ENCODE peak calls at places on chromosomes 13 and 19, in seven cellular contexts. One of them, this sample, is unnamed.

GRCh38 chr13:25939961-25940687 is 111.7 kb downstream of the SHISA2 start:
- DNase-seq in transverse colon: no peak
- DNase-seq in ovary: no peak
- DNase-seq in H1: no peak
- DNase-seq in sigmoid colon: no peak
- DNase-seq in esophagus muscularis mucosa: no peak
- DNase-seq in SK-N-SH: no peak
- DNase-seq in this sample: no peak

GRCh38 chr13:50668044-50668443 is 175.4 kb downstream of the DLEU7 start:
- DNase-seq in H1: no peak
- DNase-seq in ovary: no peak
- DNase-seq in esophagus muscularis mucosa: no peak
- DNase-seq in transverse colon: no peak
- DNase-seq in SK-N-SH: no peak
- DNase-seq in sigmoid colon: no peak
- DNase-seq in this sample: no peak

GRCh38 chr13:31913459-31913858 is 118.1 kb upstream of the FRY start:
- DNase-seq in esophagus muscularis mucosa: no peak
- DNase-seq in H1: no peak
- DNase-seq in ovary: no peak
- DNase-seq in SK-N-SH: no peak
- DNase-seq in transverse colon: no peak
- DNase-seq in sigmoid colon: no peak
- DNase-seq in this sample: no peak

GRCh38 chr19:19053508-19054314 is 10.1 kb upstream of the SLC25A42 start:
- DNase-seq in SK-N-SH: peak
- DNase-seq in H1: peak
- DNase-seq in ovary: peak
- DNase-seq in esophagus muscularis mucosa: no peak
- DNase-seq in transverse colon: peak
- DNase-seq in sigmoid colon: peak
- DNase-seq in this sample: no peak

GRCh38 chr13:21010621-21011020 is 50.8 kb downstream of the LATS2 start:
- DNase-seq in esophagus muscularis mucosa: no peak
- DNase-seq in ovary: no peak
- DNase-seq in sigmoid colon: no peak
- DNase-seq in transverse colon: no peak
- DNase-seq in SK-N-SH: no peak
- DNase-seq in H1: no peak
- DNase-seq in this sample: no peak

GRCh38 chr13:95676100-95676774 is 702 bp upstream of the DNAJC3 start:
- DNase-seq in SK-N-SH: no peak
- DNase-seq in H1: no peak
- DNase-seq in ovary: no peak
- DNase-seq in esophagus muscularis mucosa: no peak
- DNase-seq in transverse colon: peak
- DNase-seq in sigmoid colon: no peak
- DNase-seq in this sample: no peak

GRCh38 chr13:80262051-80262695 is 78.8 kb downstream of the SPRY2 start:
- DNase-seq in ovary: no peak
- DNase-seq in H1: no peak
- DNase-seq in transverse colon: no peak
- DNase-seq in SK-N-SH: no peak
- DNase-seq in esophagus muscularis mucosa: no peak
- DNase-seq in sigmoid colon: no peak
- DNase-seq in this sample: no peak

GRCh38 chr13:28820099-28821051 is at the start of gene MTUS2:
- DNase-seq in esophagus muscularis mucosa: peak
- DNase-seq in sigmoid colon: no peak
- DNase-seq in transverse colon: no peak
- DNase-seq in H1: no peak
- DNase-seq in ovary: no peak
- DNase-seq in SK-N-SH: no peak
- DNase-seq in this sample: no peak

GRCh38 chr19:45254044-45254531 is 3.0 kb downstream of the MARK4 start:
- DNase-seq in ovary: no peak
- DNase-seq in SK-N-SH: peak
- DNase-seq in sigmoid colon: no peak
- DNase-seq in transverse colon: no peak
- DNase-seq in esophagus muscularis mucosa: no peak
- DNase-seq in H1: no peak
- DNase-seq in this sample: no peak

GRCh38 chr13:50732712-50733111 is 110.8 kb downstream of the DLEU7 start:
- DNase-seq in SK-N-SH: peak
- DNase-seq in H1: no peak
- DNase-seq in transverse colon: no peak
- DNase-seq in sigmoid colon: no peak
- DNase-seq in ovary: no peak
- DNase-seq in esophagus muscularis mucosa: no peak
- DNase-seq in this sample: no peak

GRCh38 chr13:37595162-37595561 is 3.4 kb downstream of the POSTN start:
- DNase-seq in sigmoid colon: no peak
- DNase-seq in ovary: no peak
- DNase-seq in transverse colon: no peak
- DNase-seq in SK-N-SH: no peak
- DNase-seq in esophagus muscularis mucosa: no peak
- DNase-seq in H1: peak
- DNase-seq in this sample: no peak

GRCh38 chr13:93238711-93239110 is 12.1 kb downstream of the GPC6 start:
- DNase-seq in transverse colon: no peak
- DNase-seq in esophagus muscularis mucosa: no peak
- DNase-seq in H1: no peak
- DNase-seq in SK-N-SH: no peak
- DNase-seq in ovary: no peak
- DNase-seq in sigmoid colon: no peak
- DNase-seq in this sample: no peak

GRCh38 chr19:7942981-7943443 is 454 bp downstream of the TIMM44 start:
- DNase-seq in H1: no peak
- DNase-seq in esophagus muscularis mucosa: no peak
- DNase-seq in sigmoid colon: no peak
- DNase-seq in transverse colon: no peak
- DNase-seq in ovary: no peak
- DNase-seq in SK-N-SH: peak
- DNase-seq in this sample: no peak

GRCh38 chr13:110957181-110957884 is 42.5 kb upstream of the ANKRD10 start:
- DNase-seq in transverse colon: no peak
- DNase-seq in sigmoid colon: no peak
- DNase-seq in H1: no peak
- DNase-seq in esophagus muscularis mucosa: no peak
- DNase-seq in SK-N-SH: no peak
- DNase-seq in ovary: no peak
- DNase-seq in this sample: no peak

GRCh38 chr13:100274942-100275506 is 186.1 kb downstream of the PCCA start:
- DNase-seq in SK-N-SH: no peak
- DNase-seq in ovary: no peak
- DNase-seq in transverse colon: no peak
- DNase-seq in esophagus muscularis mucosa: no peak
- DNase-seq in sigmoid colon: no peak
- DNase-seq in H1: no peak
- DNase-seq in this sample: no peak

GRCh38 chr13:45859682-45860081 is 8.1 kb upstream of the SIAH3 start:
- DNase-seq in H1: no peak
- DNase-seq in transverse colon: no peak
- DNase-seq in esophagus muscularis mucosa: peak
- DNase-seq in SK-N-SH: no peak
- DNase-seq in ovary: no peak
- DNase-seq in sigmoid colon: no peak
- DNase-seq in this sample: no peak

GRCh38 chr19:39363909-39364457 is 21.8 kb downstream of the SAMD4B start:
- DNase-seq in SK-N-SH: no peak
- DNase-seq in H1: no peak
- DNase-seq in sigmoid colon: peak
- DNase-seq in esophagus muscularis mucosa: no peak
- DNase-seq in transverse colon: no peak
- DNase-seq in ovary: no peak
- DNase-seq in this sample: peak

GRCh38 chr13:80047406-80047805 is 293.5 kb downstream of the SPRY2 start:
- DNase-seq in transverse colon: no peak
- DNase-seq in ovary: no peak
- DNase-seq in esophagus muscularis mucosa: no peak
- DNase-seq in SK-N-SH: no peak
- DNase-seq in sigmoid colon: no peak
- DNase-seq in H1: no peak
- DNase-seq in this sample: no peak

GRCh38 chr19:5873617-5874199 is 3.4 kb upstream of the FUT5 start:
- DNase-seq in sigmoid colon: no peak
- DNase-seq in ovary: no peak
- DNase-seq in H1: no peak
- DNase-seq in SK-N-SH: peak
- DNase-seq in transverse colon: no peak
- DNase-seq in esophagus muscularis mucosa: no peak
- DNase-seq in this sample: no peak

GRCh38 chr19:33395561-33396550 is 22.3 kb downstream of the CEBPG start:
- DNase-seq in ovary: peak
- DNase-seq in SK-N-SH: peak
- DNase-seq in esophagus muscularis mucosa: no peak
- DNase-seq in transverse colon: no peak
- DNase-seq in sigmoid colon: peak
- DNase-seq in H1: no peak
- DNase-seq in this sample: peak

GRCh38 chr19:5877869-5878268 is 7.5 kb upstream of the FUT5 start:
- DNase-seq in H1: no peak
- DNase-seq in esophagus muscularis mucosa: no peak
- DNase-seq in SK-N-SH: no peak
- DNase-seq in transverse colon: no peak
- DNase-seq in sigmoid colon: no peak
- DNase-seq in ovary: no peak
- DNase-seq in this sample: no peak

GRCh38 chr13:36519432-36519831 is 87.1 kb downstream of the CCNA1 start:
- DNase-seq in sigmoid colon: no peak
- DNase-seq in esophagus muscularis mucosa: no peak
- DNase-seq in ovary: no peak
- DNase-seq in H1: no peak
- DNase-seq in SK-N-SH: no peak
- DNase-seq in transverse colon: no peak
- DNase-seq in this sample: no peak
- TF ChIP-seq EP300 in sigmoid colon: no peak
- TF ChIP-seq EP300 in esophagus muscularis mucosa: no peak
- TF ChIP-seq EP300 in ovary: no peak
- TF ChIP-seq EP300 in H1: no peak
- TF ChIP-seq EP300 in SK-N-SH: no peak
- TF ChIP-seq EP300 in transverse colon: no peak
- TF ChIP-seq EP300 in this sample: no peak

DNA sequence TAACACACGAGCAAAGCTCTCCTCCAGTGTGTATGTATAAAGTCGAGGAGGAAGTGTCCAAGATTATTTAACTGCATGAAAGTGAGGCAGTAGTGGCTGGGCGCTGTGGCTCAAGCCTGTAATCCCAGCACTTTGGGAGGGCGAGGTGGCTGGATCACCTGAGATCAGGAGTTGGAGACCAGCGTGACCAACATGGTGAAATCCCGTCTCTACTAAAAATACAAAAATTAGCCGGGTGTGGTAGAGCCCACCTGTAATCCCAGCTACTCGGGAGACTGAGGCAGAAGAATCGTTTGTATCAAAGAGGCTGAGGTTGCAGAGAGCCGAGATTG is 1.2 kb upstream of the ZNF20 start:
- DNase-seq in H1: no peak
- DNase-seq in ovary: no peak
- DNase-seq in sigmoid colon: no peak
- DNase-seq in esophagus muscularis mucosa: no peak
- DNase-seq in SK-N-SH: no peak
- DNase-seq in transverse colon: no peak
- DNase-seq in this sample: no peak
- TF ChIP-seq CTCF in H1: no peak
- TF ChIP-seq CTCF in ovary: peak
- TF ChIP-seq CTCF in sigmoid colon: no peak
- TF ChIP-seq CTCF in esophagus muscularis mucosa: no peak
- TF ChIP-seq CTCF in SK-N-SH: no peak
- TF ChIP-seq CTCF in transverse colon: no peak
- TF ChIP-seq CTCF in this sample: no peak

GRCh38 chr13:113836917-113837553 is 26.8 kb downstream of the GAS6 start:
- DNase-seq in ovary: peak
- DNase-seq in esophagus muscularis mucosa: no peak
- DNase-seq in sigmoid colon: peak
- DNase-seq in SK-N-SH: peak
- DNase-seq in transverse colon: no peak
- DNase-seq in H1: no peak
- DNase-seq in this sample: peak
- TF ChIP-seq EP300 in ovary: no peak
- TF ChIP-seq EP300 in esophagus muscularis mucosa: peak
- TF ChIP-seq EP300 in sigmoid colon: no peak
- TF ChIP-seq EP300 in SK-N-SH: peak
- TF ChIP-seq EP300 in transverse colon: no peak
- TF ChIP-seq EP300 in H1: no peak
- TF ChIP-seq EP300 in this sample: no peak

GRCh38 chr19:3577741-3578344 is 5.1 kb downstream of the HMG20B start:
- DNase-seq in H1: no peak
- DNase-seq in transverse colon: peak
- DNase-seq in ovary: no peak
- DNase-seq in sigmoid colon: no peak
- DNase-seq in SK-N-SH: peak
- DNase-seq in esophagus muscularis mucosa: no peak
- DNase-seq in this sample: no peak

GRCh38 chr19:3576696-3577443 is 4.1 kb downstream of the HMG20B start:
- DNase-seq in transverse colon: peak
- DNase-seq in SK-N-SH: peak
- DNase-seq in H1: peak
- DNase-seq in esophagus muscularis mucosa: no peak
- DNase-seq in sigmoid colon: peak
- DNase-seq in ovary: peak
- DNase-seq in this sample: no peak

GRCh38 chr19:3575949-3576673 is 3.4 kb downstream of the HMG20B start:
- DNase-seq in transverse colon: no peak
- DNase-seq in sigmoid colon: no peak
- DNase-seq in ovary: no peak
- DNase-seq in esophagus muscularis mucosa: no peak
- DNase-seq in SK-N-SH: peak
- DNase-seq in H1: no peak
- DNase-seq in this sample: no peak

GRCh38 chr19:3578390-3578789 is 5.6 kb downstream of the HMG20B start:
- DNase-seq in ovary: no peak
- DNase-seq in esophagus muscularis mucosa: no peak
- DNase-seq in transverse colon: no peak
- DNase-seq in SK-N-SH: peak
- DNase-seq in H1: no peak
- DNase-seq in sigmoid colon: no peak
- DNase-seq in this sample: no peak

DNA sequence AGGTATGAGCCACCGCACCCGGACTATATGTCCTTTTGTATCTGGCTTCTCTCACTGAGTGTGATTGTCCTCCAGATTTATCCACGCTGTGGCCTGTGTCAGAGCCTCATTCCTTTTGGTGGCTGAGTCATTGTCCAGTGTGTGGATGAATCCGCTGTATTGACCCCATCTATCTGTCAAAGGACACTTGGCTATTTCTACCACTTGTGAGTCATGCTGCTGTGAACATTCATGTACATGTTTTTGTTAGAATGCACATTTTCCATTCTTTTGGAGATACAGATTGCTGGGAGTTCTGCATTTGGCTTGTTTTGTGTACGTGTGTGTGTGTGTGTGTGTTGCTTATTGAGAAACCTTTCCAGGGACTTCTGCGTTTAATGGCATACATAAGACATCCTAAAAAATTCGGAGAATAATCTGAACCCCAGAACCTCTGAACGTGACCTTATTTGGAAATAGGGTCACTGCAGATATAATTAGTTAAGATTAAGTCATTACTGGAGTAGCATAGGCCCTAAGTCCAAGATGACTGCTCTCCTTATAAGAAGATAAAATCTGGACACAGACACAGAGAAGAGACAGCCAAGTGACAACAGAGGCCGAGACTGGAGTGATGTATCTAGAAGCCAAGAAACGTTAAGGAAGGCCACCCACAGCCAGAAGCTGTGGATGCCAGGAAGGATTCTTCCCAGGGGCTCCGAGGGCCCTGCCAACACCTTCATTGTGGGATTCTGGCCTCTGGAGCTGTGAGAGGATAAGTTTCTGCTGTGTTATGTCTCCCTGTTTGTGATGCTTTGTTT is 4.9 kb upstream of the GIPC3 start:
- DNase-seq in esophagus muscularis mucosa: no peak
- DNase-seq in ovary: no peak
- DNase-seq in sigmoid colon: no peak
- DNase-seq in SK-N-SH: no peak
- DNase-seq in transverse colon: no peak
- DNase-seq in H1: no peak
- DNase-seq in this sample: no peak
- TF ChIP-seq CTCF in esophagus muscularis mucosa: no peak
- TF ChIP-seq CTCF in ovary: no peak
- TF ChIP-seq CTCF in sigmoid colon: no peak
- TF ChIP-seq CTCF in SK-N-SH: no peak
- TF ChIP-seq CTCF in transverse colon: no peak
- TF ChIP-seq CTCF in H1: no peak
- TF ChIP-seq CTCF in this sample: no peak

This sample was measured in tibial nerve.